ENCODE peak calls at places on chromosomes 4 and X, in seven cellular contexts. H is HT-29; F is type B pancreatic cell; L is left ventricle myocardium superior; B is heart left ventricle; W is NCI-H187; Z is stimulated activated CD4-positive, alpha-beta T cell treated with anti-CD3 and anti-CD28 coated beads, Interleukin-4, amount 100 ng/mL, for 1 hour. A is an unnamed sample.
A peak's percentile ranks its signal among the peaks of the same experiment; 100 is the strongest.

GRCh38 chrX:40844476-40844875 is 109.1 kb upstream of the MED14 start:
- DNase-seq in B (no peak), F (no peak), L (no peak), H (no peak), W (no peak), Z (no peak), A (no peak)

GRCh38 chrX:39445336-39445735 is 644.1 kb downstream of the MID1IP1 start:
- DNase-seq in Z (peak; percentile 51), W (no peak), B (no peak), H (peak; percentile 23), L (no peak), F (no peak), A (no peak)

GRCh38 chr4:71604785-71605184 is 179.1 kb downstream of the GC start:
- DNase-seq in F (no peak), Z (no peak), H (no peak), W (no peak), B (no peak), L (no peak), A (no peak)

GRCh38 chrX:37010496-37010895 is 2.3 kb downstream of the FAM47C start:
- DNase-seq in Z (no peak), F (no peak), H (no peak), W (no peak), L (no peak), B (no peak), A (no peak)

GRCh38 chr4:124903995-124904722 is 191.6 kb upstream of the ANKRD50 start:
- DNase-seq in B (no peak), F (no peak), W (no peak), Z (no peak), L (no peak), H (peak; percentile 84), A (peak; percentile 74)

GRCh38 chr4:15150636-15151432 is 148.6 kb downstream of the CPEB2 start:
- DNase-seq in B (no peak), W (no peak), L (no peak), F (no peak), Z (no peak), H (no peak), A (no peak)

GRCh38 chrX:19869195-19869594 is 18.2 kb downstream of the SH3KBP1 start:
- DNase-seq in W (no peak), F (no peak), L (no peak), B (no peak), H (no peak), Z (no peak), A (no peak)

GRCh38 chr4:94127707-94128328 is 79.8 kb upstream of the SMARCAD1 start:
- DNase-seq in Z (no peak), W (peak; percentile 13), H (peak; percentile 68), L (no peak), F (no peak), B (no peak), A (peak; percentile 19)

GRCh38 chr4:86453044-86453501 is 93.2 kb upstream of the MAPK10 start:
- DNase-seq in F (no peak), Z (no peak), H (peak; percentile 56), L (peak; percentile 49), W (peak; percentile 80), B (no peak), A (peak; percentile 81)

GRCh38 chrX:154444755-154445246 is 860 bp downstream of the FAM50A start:
- DNase-seq in W (no peak), Z (no peak), B (no peak), H (peak; percentile 4), L (no peak), F (no peak), A (no peak)

GRCh38 chr4:141099326-141099725 is 33.9 kb downstream of the RNF150 start:
- DNase-seq in W (no peak), F (no peak), H (no peak), L (no peak), B (no peak), Z (no peak), A (no peak)

GRCh38 chrX:132181364-132181763 is 37.9 kb downstream of the RAP2C start:
- DNase-seq in Z (no peak), W (no peak), B (peak; percentile 23), L (peak; percentile 28), F (no peak), H (peak; percentile 17), A (no peak)

GRCh38 chr4:85953651-85954018 is 406.2 kb downstream of the MAPK10 start:
- DNase-seq in L (no peak), B (no peak), Z (no peak), H (no peak), W (no peak), F (no peak), A (no peak)

GRCh38 chr4:120432451-120432850 is 365.8 kb upstream of the MAD2L1 start:
- DNase-seq in H (no peak), L (no peak), B (no peak), Z (no peak), F (no peak), W (no peak), A (no peak)

GRCh38 chr4:72843466-72843865 is 226.1 kb downstream of the COX18 start:
- DNase-seq in H (no peak), Z (no peak), W (no peak), L (no peak), B (no peak), F (no peak), A (no peak)

GRCh38 chrX:136194546-136194945 is 47.2 kb downstream of the FHL1 start:
- DNase-seq in Z (no peak), L (no peak), B (no peak), W (no peak), F (no peak), H (no peak), A (no peak)

GRCh38 chr4:113278324-113278934 is 229.0 kb downstream of the ANK2 start:
- DNase-seq in Z (peak; percentile 50), B (peak; percentile 63), W (peak; percentile 24), F (no peak), L (peak; percentile 61), H (peak; percentile 90), A (peak; percentile 41)

GRCh38 chr4:122710434-122711308 is 21.8 kb upstream of the BBS12 start:
- DNase-seq in W (no peak), L (no peak), Z (no peak), H (no peak), F (no peak), B (no peak), A (no peak)

GRCh38 chr4:63325140-63325539 is 1084.1 kb downstream of the TECRL start:
- DNase-seq in Z (no peak), B (no peak), W (no peak), F (no peak), H (no peak), L (no peak), A (no peak)

GRCh38 chrX:7334253-7334935 is 186.4 kb upstream of the PUDP start:
- DNase-seq in H (no peak), Z (no peak), F (no peak), W (no peak), L (no peak), B (no peak), A (no peak)

A was measured in DMS153.